ENCODE peak calls at places on chromosomes 12 and 14, in eight cellular contexts. C is naive thymus-derived CD4-positive, alpha-beta T cell; P is A549; W is fibroblast of lung; X is NT2/D1; S is right lobe of liver; B is cardiac muscle cell; E is mammary epithelial cell. L is an unnamed sample. For H3K4me1, the result is how much of the 10 kb centered on the place peaks cover.

GRCh38 chr12:104957388-104958008 is 592 bp downstream of the SLC41A2 start:
- DNase-seq in C (peak), P (peak), W (no peak), X (no peak), S (no peak), B (no peak), E (no peak), L (no peak)

GRCh38 chr12:30796508-30796780 is 41.7 kb upstream of the CAPRIN2 start:
- DNase-seq in C (no peak), P (peak), W (peak), X (peak), S (no peak), B (peak), E (no peak), L (no peak)

GRCh38 chr12:53159195-53159834 is 21.2 kb upstream of the ZNF740 start:
- DNase-seq in C (peak), P (peak), W (peak), X (peak), S (peak), B (peak), E (peak), L (peak)

GRCh38 chr12:49346659-49347306 is at the start of gene DNAJC22:
- DNase-seq in C (no peak), P (peak), W (peak), X (no peak), S (peak), B (peak), E (no peak), L (no peak)

GRCh38 chr12:79681008-79681590 is 9.7 kb downstream of the PAWR start:
- DNase-seq in C (no peak), P (peak), W (peak), X (no peak), S (no peak), B (no peak), E (peak), L (no peak)

GRCh38 chr12:7667025-7667575 is 1.4 kb upstream of the APOBEC1 start:
- DNase-seq in C (no peak), P (peak), W (no peak), X (peak), S (no peak), B (peak), E (peak), L (no peak)

GRCh38 chr12:52126605-52127578 is 47.4 kb downstream of the SMIM41 start:
- DNase-seq in C (no peak), P (no peak), W (no peak), X (no peak), S (no peak), B (no peak), E (no peak), L (no peak)

GRCh38 chr12:131092911-131093901 is 139.5 kb downstream of the ADGRD1 start:
- DNase-seq in C (no peak), P (no peak), W (no peak), X (no peak), S (no peak), B (no peak), E (peak), L (no peak)

GRCh38 chr14:83019744-83020414 is 1486.2 kb upstream of the SEL1L start:
- DNase-seq in C (no peak), P (no peak), W (no peak), X (no peak), S (no peak), B (no peak), E (no peak), L (no peak)

GRCh38 chr12:1069846-1070245 is 78.8 kb downstream of the ERC1 start:
- DNase-seq in C (no peak), P (no peak), W (no peak), X (no peak), S (no peak), B (no peak), E (no peak), L (no peak)

DNA sequence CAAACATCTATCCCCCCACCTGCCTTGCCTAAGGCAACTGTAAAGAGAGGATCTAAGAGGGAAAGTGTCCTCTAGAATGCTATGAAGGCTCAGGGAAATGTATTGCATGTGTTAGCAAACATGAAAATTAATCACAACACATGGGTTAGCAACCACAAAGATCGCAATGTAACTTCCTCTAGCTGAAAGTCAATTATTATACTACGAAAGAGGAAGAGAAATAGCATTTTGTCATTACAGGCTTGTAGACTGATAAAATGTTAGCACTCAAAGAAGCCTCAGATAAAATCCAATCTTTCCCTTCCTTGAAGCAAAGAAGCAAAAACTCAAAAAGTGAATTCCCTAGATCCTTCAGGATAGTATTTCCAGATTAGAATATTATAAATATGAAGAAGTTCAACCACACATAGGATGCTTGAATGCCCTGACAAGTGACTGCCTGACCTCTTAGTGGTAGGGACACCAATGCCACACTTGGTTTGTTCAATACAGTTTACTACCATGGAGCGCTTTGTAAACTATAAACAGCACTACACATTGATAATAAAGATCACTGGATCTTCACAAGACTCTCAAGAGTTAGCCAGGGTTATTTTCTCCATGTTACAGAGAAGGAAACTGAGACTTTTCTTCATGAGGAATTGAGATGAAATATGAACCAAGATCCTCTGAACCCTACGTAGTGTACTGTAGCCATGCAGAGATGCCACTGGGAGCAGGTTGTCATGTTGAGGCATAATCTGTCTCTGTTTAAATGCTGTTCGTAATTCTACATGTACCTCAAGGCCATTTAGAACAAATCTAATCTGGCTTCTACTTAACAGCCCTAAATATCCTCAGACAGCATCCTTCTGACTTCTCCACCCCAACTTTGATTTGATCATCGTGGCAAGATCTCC is 100.7 kb downstream of the ITPR2 start:
- DNase-seq in C (no peak), P (no peak), W (no peak), X (no peak), S (no peak), B (no peak), E (no peak), L (no peak)
- H3K4me1 ChIP-seq in C (under half), P (under half), W (under half), X (under half), S (under half), B (under half), E (under half), L (under half)

GRCh38 chr14:36844443-36844842 is 182.8 kb downstream of the PAX9 start:
- DNase-seq in C (no peak), P (no peak), W (no peak), X (no peak), S (no peak), B (no peak), E (no peak), L (no peak)
- H3K4me3 ChIP-seq in C (no peak), P (no peak), W (no peak), X (no peak), S (no peak), B (no peak), E (no peak), L (no peak)

GRCh38 chr14:61569783-61570182 is 125.5 kb upstream of the HIF1A start:
- DNase-seq in C (peak), P (no peak), W (peak), X (no peak), S (no peak), B (no peak), E (peak), L (no peak)

GRCh38 chr14:61568572-61569011 is 126.7 kb upstream of the HIF1A start:
- DNase-seq in C (peak), P (no peak), W (no peak), X (no peak), S (peak), B (peak), E (no peak), L (no peak)

GRCh38 chr14:61567838-61568571 is 127.3 kb upstream of the HIF1A start:
- DNase-seq in C (no peak), P (no peak), W (no peak), X (no peak), S (no peak), B (peak), E (no peak), L (no peak)

GRCh38 chr14:61570188-61570960 is 124.9 kb upstream of the HIF1A start:
- DNase-seq in C (no peak), P (no peak), W (peak), X (no peak), S (no peak), B (no peak), E (no peak), L (no peak)

DNA sequence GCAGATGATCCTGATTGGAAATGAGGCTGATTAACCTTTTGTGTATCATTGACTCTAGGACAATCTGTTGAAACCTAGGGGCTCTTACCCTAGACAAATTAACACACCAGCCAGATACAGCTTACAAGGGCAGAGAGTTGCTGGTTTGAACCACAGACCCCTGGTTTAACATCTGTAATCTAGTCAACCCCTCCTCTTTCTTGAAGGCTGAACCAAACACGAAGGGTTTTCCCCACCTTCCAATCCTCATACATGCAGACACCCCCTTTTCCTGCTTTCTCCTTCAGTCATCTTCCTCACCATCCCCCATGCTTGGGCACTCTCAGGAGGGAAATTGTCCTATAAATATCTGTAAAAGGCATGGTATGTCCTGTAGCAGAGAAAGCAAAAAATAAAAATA is 126.0 kb upstream of the HIF1A start:
- DNase-seq in C (no peak), P (no peak), W (no peak), X (no peak), S (no peak), B (no peak), E (no peak), L (no peak)
- H3K4me1 ChIP-seq in C (under half), P (half or more), W (under half), X (under half), S (under half), B (under half), E (half or more), L (under half)

DNA sequence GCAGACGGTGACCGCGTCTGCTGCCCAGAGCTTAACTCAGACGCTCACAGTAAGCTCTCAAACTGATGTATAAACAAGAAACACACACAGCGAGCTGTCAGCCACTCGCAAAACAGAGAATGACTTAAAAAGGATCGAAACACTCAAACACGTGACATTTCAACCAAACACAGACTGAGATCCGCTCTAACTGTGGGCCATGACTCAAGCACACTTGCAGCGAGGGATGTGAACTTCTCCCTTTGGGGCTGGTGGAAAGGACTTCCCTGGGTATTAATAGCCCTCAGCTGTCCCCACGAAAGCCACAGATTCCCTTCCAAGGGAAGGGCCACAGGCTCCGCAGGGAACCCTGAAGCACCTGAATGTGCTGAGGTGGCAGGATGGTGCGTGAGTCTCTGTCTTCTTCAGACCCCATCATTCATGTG is 29.1 kb downstream of the CCDC88C start:
- DNase-seq in C (no peak), P (no peak), W (no peak), X (no peak), S (no peak), B (no peak), E (no peak), L (no peak)
- H3K4me3 ChIP-seq in C (peak), P (no peak), W (no peak), X (no peak), S (no peak), B (no peak), E (no peak), L (no peak)

GRCh38 chr14:99593971-99594841 is 9.8 kb downstream of the CCDC85C start:
- DNase-seq in C (no peak), P (no peak), W (no peak), X (no peak), S (no peak), B (no peak), E (no peak), L (no peak)
- H3K4me1 ChIP-seq in C (under half), P (half or more), W (under half), X (under half), S (under half), B (under half), E (under half), L (under half)

GRCh38 chr12:124688356-124688992 is 121.1 kb upstream of the NCOR2 start:
- DNase-seq in C (no peak), P (no peak), W (peak), X (no peak), S (no peak), B (no peak), E (no peak), L (no peak)

GRCh38 chr12:124689585-124689984 is 122.2 kb upstream of the NCOR2 start:
- DNase-seq in C (no peak), P (no peak), W (no peak), X (no peak), S (no peak), B (no peak), E (peak), L (no peak)

GRCh38 chr12:124686001-124686884 is 118.8 kb upstream of the NCOR2 start:
- DNase-seq in C (no peak), P (peak), W (peak), X (no peak), S (no peak), B (no peak), E (peak), L (no peak)

GRCh38 chr12:124686885-124687694 is 119.7 kb upstream of the NCOR2 start:
- DNase-seq in C (no peak), P (no peak), W (no peak), X (no peak), S (no peak), B (no peak), E (peak), L (no peak)

DNA sequence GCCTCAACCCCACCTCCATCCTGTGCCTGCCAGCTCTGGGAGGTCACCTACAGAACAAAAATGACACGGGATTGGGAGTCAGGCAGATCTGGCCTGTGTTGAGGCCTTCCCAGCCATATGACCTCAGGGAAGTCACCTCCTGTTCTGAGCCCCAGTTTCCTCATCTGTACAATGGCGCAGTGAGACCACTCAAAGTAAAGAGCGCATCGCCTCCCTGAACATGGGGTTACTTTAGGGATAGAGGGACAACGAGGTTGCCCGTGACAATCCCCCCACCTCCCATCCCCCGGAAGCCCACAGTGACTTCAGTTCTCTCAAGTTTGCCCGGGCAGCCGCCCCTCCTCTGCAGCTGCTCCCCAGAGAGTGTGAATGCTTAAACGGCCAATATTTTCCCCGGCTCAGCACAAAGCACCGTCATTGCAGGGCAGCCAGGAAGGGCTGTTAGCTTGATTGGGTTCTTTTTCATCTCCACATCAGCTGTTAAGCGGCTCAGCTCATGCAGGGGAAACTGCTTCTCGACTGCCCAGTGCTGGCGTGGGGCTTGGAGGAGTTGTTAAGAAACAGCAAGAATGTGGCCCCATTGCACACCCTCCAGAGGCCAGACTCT is 120.4 kb upstream of the NCOR2 start:
- DNase-seq in C (no peak), P (no peak), W (peak), X (no peak), S (no peak), B (no peak), E (no peak), L (no peak)
- H3K4me3 ChIP-seq in C (peak), P (no peak), W (no peak), X (no peak), S (no peak), B (no peak), E (no peak), L (no peak)

DNA sequence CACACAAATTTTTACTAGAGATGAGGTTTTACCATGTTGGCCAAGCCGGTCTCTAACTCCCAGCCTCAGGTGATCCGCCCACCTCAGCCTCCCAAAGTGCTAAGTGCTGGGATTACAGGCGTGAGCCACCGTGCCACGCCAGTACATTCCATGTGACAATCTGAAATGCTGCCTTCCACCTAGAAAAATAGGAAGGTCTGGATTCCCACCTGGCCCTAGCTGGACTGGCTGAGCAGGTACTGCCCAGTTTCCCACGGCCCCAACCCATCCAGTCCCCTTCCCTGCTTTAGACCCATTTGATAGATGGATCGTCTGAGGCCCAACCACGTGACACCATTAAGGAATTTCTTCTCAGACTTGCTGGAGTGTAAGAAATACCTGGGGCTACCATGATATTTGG is 55.4 kb downstream of the KDM2B start:
- DNase-seq in C (no peak), P (no peak), W (no peak), X (no peak), S (no peak), B (no peak), E (no peak), L (no peak)
- H3K4me1 ChIP-seq in C (under half), P (under half), W (under half), X (under half), S (under half), B (under half), E (under half), L (under half)